ENCODE peak calls at places on chromosomes 3 and 15, in six cellular contexts. N, E, F, R, U and B are unnamed samples.
A peak's percentile ranks its signal among the peaks of the same experiment; 100 is the strongest.

GRCh38 chr15:63122002-63122893 is 587 bp downstream of the LACTB start:
- DNase-seq in N (peak; percentile 85), E (peak; percentile 91), F (peak; percentile 82), R (peak; percentile 95), U (peak; percentile 87), B (peak; percentile 78)

GRCh38 chr15:57866149-57866736 is 159.7 kb downstream of the POLR2M start:
- DNase-seq in N (peak; percentile 37), E (peak; percentile 60), F (peak; percentile 29), R (peak; percentile 48), U (no peak), B (peak; percentile 86)

GRCh38 chr15:29821416-29822099 is 710 bp downstream of the TJP1 start:
- DNase-seq in N (peak; percentile 66), E (peak; percentile 77), F (peak; percentile 86), R (peak; percentile 62), U (no peak), B (peak; percentile 63)

GRCh38 chr3:108605028-108605427 is 15.5 kb downstream of the DZIP3 start:
- DNase-seq in N (no peak), E (no peak), F (no peak), R (no peak), U (no peak), B (no peak)

GRCh38 chr3:83523470-83524073 is 1435.2 kb upstream of the CADM2 start:
- DNase-seq in N (no peak), E (peak; percentile 25), F (peak; percentile 41), R (peak; percentile 29), U (no peak), B (peak; percentile 60)

GRCh38 chr3:70994644-70995043 is 588.9 kb downstream of the FOXP1 start:
- DNase-seq in N (no peak), E (no peak), F (no peak), R (no peak), U (no peak), B (no peak)

GRCh38 chr15:25830844-25831443 is 32.2 kb downstream of the ATP10A start:
- DNase-seq in N (peak; percentile 73), E (peak; percentile 31), F (no peak), R (no peak), U (no peak), B (no peak)

GRCh38 chr15:78838480-78838879 is 27.2 kb upstream of the ADAMTS7 start:
- DNase-seq in N (no peak), E (no peak), F (no peak), R (no peak), U (no peak), B (no peak)

GRCh38 chr3:69541059-69541471 is 155.2 kb upstream of the FRMD4B start:
- DNase-seq in N (no peak), E (peak; percentile 85), F (peak; percentile 20), R (no peak), U (no peak), B (peak; percentile 7)

GRCh38 chr15:59304807-59305206 is 67.9 kb downstream of the MYO1E start:
- DNase-seq in N (no peak), E (no peak), F (no peak), R (no peak), U (no peak), B (no peak)

GRCh38 chr15:76056931-76057330 is 2.9 kb upstream of the TMEM266 start:
- DNase-seq in N (no peak), E (peak; percentile 68), F (no peak), R (peak; percentile 56), U (peak; percentile 67), B (no peak)

GRCh38 chr15:35874260-35874905 is 328.4 kb upstream of the DPH6 start:
- DNase-seq in N (no peak), E (peak; percentile 84), F (no peak), R (no peak), U (no peak), B (no peak)

GRCh38 chr3:172148702-172149565 is 109.6 kb downstream of the FNDC3B start:
- DNase-seq in N (no peak), E (no peak), F (no peak), R (no peak), U (no peak), B (no peak)

GRCh38 chr3:94173667-94174434 is 111.0 kb downstream of the NSUN3 start:
- DNase-seq in N (no peak), E (no peak), F (no peak), R (no peak), U (no peak), B (no peak)

GRCh38 chr3:149969110-149969944 is 1.4 kb downstream of the PFN2 start:
- DNase-seq in N (peak; percentile 39), E (peak; percentile 63), F (peak; percentile 19), R (no peak), U (no peak), B (peak; percentile 72)

GRCh38 chr15:70090436-70091291 is 7.1 kb downstream of the TLE3 start:
- DNase-seq in N (no peak), E (no peak), F (no peak), R (no peak), U (no peak), B (no peak)

GRCh38 chr3:189953551-189953950 is 167.1 kb downstream of the P3H2 start:
- DNase-seq in N (no peak), E (no peak), F (no peak), R (no peak), U (no peak), B (no peak)

GRCh38 chr15:34119291-34119690 is 17.4 kb downstream of the PGBD4 start:
- DNase-seq in N (no peak), E (peak; percentile 31), F (no peak), R (no peak), U (no peak), B (no peak)

GRCh38 chr3:119469378-119470189 is 821 bp downstream of the POGLUT1 start:
- DNase-seq in N (no peak), E (peak; percentile 11), F (no peak), R (peak; percentile 53), U (no peak), B (no peak)

GRCh38 chr3:143313025-143313424 is 193.5 kb downstream of the CHST2 start:
- DNase-seq in N (no peak), E (no peak), F (no peak), R (no peak), U (no peak), B (no peak)

GRCh38 chr15:64634020-64634419 is 141.4 kb downstream of the RBPMS2 start:
- DNase-seq in N (no peak), E (no peak), F (no peak), R (peak; percentile 66), U (peak; percentile 62), B (no peak)

GRCh38 chr15:64629063-64629462 is 146.3 kb downstream of the RBPMS2 start:
- DNase-seq in N (no peak), E (no peak), F (no peak), R (no peak), U (no peak), B (no peak)

GRCh38 chr15:64634576-64635485 is 140.6 kb downstream of the RBPMS2 start:
- DNase-seq in N (no peak), E (no peak), F (peak; percentile 34), R (no peak), U (peak; percentile 38), B (peak; percentile 39)

GRCh38 chr15:64633332-64633731 is 142.1 kb downstream of the RBPMS2 start:
- DNase-seq in N (no peak), E (no peak), F (no peak), R (no peak), U (no peak), B (no peak)

GRCh38 chr15:64630403-64631107 is 144.8 kb downstream of the RBPMS2 start:
- DNase-seq in N (peak; percentile 25), E (no peak), F (no peak), R (no peak), U (no peak), B (no peak)
- TF ChIP-seq CTCF in N (no peak), E (no peak), F (no peak), R (no peak), U (no peak), B (no peak)

GRCh38 chr15:52003710-52004109 is 15.3 kb upstream of the MAPK6 start:
- DNase-seq in N (no peak), E (no peak), F (no peak), R (no peak), U (no peak), B (no peak)

GRCh38 chr15:52008326-52008697 is 10.7 kb upstream of the MAPK6 start:
- DNase-seq in N (no peak), E (no peak), F (no peak), R (no peak), U (no peak), B (no peak)

GRCh38 chr15:52006702-52007340 is 12.2 kb upstream of the MAPK6 start:
- DNase-seq in N (no peak), E (no peak), F (no peak), R (no peak), U (peak; percentile 45), B (no peak)

GRCh38 chr15:52004806-52005205 is 14.2 kb upstream of the MAPK6 start:
- DNase-seq in N (no peak), E (no peak), F (no peak), R (no peak), U (no peak), B (no peak)

DNA sequence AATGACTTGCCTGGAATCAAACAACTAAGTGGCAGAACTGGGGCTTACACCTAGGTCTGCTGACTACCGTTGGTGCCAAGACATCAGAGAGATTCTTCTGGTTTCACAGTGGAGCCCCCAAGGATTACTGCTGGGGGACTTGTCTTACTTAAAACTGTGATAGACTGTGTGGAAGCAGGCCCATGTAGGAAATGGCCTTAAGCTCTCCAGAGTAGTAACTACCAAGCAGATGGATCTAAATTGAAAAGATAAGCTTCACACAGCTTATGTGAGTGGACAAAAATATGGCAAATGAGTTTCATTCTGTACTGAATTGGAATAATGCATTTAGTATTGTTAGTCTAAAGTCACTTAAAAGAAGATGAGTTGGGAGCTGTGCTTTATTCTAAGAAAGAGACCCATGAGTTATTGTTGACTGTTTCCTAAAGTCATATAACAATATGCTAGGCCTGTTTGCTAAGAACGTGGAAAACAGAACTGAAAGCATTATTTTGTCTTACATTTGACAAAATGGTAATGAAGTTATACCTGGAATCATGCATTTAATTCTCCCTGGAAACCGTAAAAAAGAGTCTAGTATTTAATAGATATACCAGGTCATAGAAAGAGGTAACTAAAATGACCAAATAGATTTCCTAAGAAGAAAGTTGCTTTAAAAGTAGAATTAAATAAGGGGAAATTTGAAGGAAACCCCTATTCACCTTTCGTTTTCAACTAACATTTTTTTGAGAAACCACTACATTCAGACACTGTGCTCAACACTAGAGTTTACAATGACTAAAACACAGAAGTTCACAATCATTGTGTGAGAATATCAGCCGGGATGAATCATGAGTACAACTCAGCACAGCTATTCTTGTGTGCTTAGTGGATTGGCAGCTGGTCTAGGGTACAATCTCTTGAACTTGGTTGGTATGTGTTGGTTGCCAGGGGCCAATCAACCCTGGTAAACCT is 13.0 kb upstream of the MAPK6 start:
- DNase-seq in N (no peak), E (no peak), F (no peak), R (peak; percentile 64), U (peak; percentile 74), B (no peak)
- TF ChIP-seq CTCF in N (no peak), E (no peak), F (no peak), R (no peak), U (no peak), B (no peak)

GRCh38 chr3:14915636-14916222 is 31.7 kb upstream of the NR2C2 start:
- DNase-seq in N (no peak), E (no peak), F (no peak), R (no peak), U (no peak), B (peak; percentile 21)
- TF ChIP-seq CTCF in N (no peak), E (no peak), F (peak; percentile 12), R (no peak), U (peak; percentile 34), B (no peak)

DNA sequence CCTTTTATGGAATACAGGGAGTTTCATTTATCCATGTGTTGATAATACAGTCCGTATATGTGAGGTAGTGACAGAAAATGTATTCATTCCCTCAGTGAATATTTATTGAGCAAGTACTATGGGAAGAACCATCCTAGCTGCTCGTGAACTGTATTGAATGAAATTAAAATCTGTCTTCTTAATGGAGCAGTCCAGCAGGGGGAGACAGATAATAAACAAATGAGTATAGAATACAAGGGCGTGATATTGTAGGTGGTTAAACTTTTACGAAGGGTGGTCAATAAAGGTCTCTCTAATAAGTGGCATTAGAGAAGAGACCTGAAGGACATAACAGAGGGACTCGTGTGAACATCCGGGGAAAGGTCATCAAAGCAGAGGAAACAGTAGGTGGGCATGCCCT is 62.7 kb upstream of the OSTN start:
- DNase-seq in N (no peak), E (no peak), F (no peak), R (peak; percentile 37), U (no peak), B (peak; percentile 36)
- TF ChIP-seq CTCF in N (no peak), E (peak; percentile 7), F (peak; percentile 24), R (peak; percentile 32), U (peak; percentile 50), B (peak; percentile 56)